ENCODE peak calls at places on chromosomes 3 and 15, in four cellular contexts. Q, D, B and K are unnamed samples.

GRCh38 chr15:75029378-75030022 is 6.1 kb downstream of the PPCDC start:
- DNase-seq in B (peak), D (no peak), Q (peak), K (peak)

GRCh38 chr15:98562361-98562791 is 86.0 kb upstream of the IGF1R start:
- DNase-seq in B (no peak), Q (no peak), D (no peak), K (peak)

GRCh38 chr3:129587061-129587460 is 19.4 kb downstream of the PLXND1 start:
- DNase-seq in B (no peak), Q (peak), D (no peak), K (no peak)

GRCh38 chr3:183180105-183180763 is 17.7 kb upstream of the LAMP3 start:
- DNase-seq in D (no peak), B (no peak), Q (no peak), K (no peak)

GRCh38 chr15:92128788-92129187 is 264.9 kb upstream of the ST8SIA2 start:
- DNase-seq in B (no peak), D (no peak), Q (no peak), K (no peak)

GRCh38 chr3:152382312-152383135 is 113.8 kb downstream of the MBNL1 start:
- DNase-seq in Q (no peak), B (no peak), D (no peak), K (no peak)

GRCh38 chr15:56149071-56149470 is 94.6 kb downstream of the RFX7 start:
- DNase-seq in Q (no peak), B (no peak), D (no peak), K (no peak)

GRCh38 chr3:128133273-128133883 is 9.8 kb upstream of the RUVBL1 start:
- DNase-seq in D (no peak), Q (peak), B (no peak), K (peak)

GRCh38 chr3:37986479-37987314 is 3.9 kb upstream of the VILL start:
- DNase-seq in B (peak), Q (peak), D (no peak), K (peak)

GRCh38 chr3:26624209-26624775 is 1.7 kb downstream of the LRRC3B start:
- DNase-seq in Q (no peak), B (no peak), D (no peak), K (no peak)

GRCh38 chr3:114033721-114034120 is 22.6 kb downstream of the CCDC191 start:
- DNase-seq in B (no peak), Q (no peak), D (no peak), K (no peak)

GRCh38 chr3:41900265-41900664 is 61.6 kb downstream of the ULK4 start:
- DNase-seq in D (no peak), Q (peak), B (no peak), K (no peak)

GRCh38 chr15:54604963-54605362 is 591.8 kb downstream of the RSL24D1 start:
- DNase-seq in D (no peak), B (no peak), Q (no peak), K (no peak)

GRCh38 chr3:87311309-87311708 is 34.9 kb upstream of the POU1F1 start:
- DNase-seq in B (no peak), Q (no peak), D (no peak), K (no peak)

GRCh38 chr15:61382927-61383326 is 153.8 kb upstream of the RORA start:
- DNase-seq in Q (no peak), B (no peak), D (no peak), K (no peak)

GRCh38 chr3:67329358-67329757 is 325.1 kb downstream of the SUCLG2 start:
- DNase-seq in D (peak), B (no peak), Q (no peak), K (no peak)

GRCh38 chr3:160754371-160754854 is 1.6 kb upstream of the PPM1L start:
- DNase-seq in B (peak), Q (no peak), D (no peak), K (peak)

GRCh38 chr3:138348107-138348949 is at the start of gene MRAS:
- DNase-seq in B (peak), D (no peak), Q (peak), K (peak)

GRCh38 chr15:74787251-74788041 is 5.6 kb downstream of the CSK start:
- DNase-seq in D (peak), Q (peak), B (peak), K (peak)

GRCh38 chr15:85581495-85581894 is 201.1 kb downstream of the AKAP13 start:
- DNase-seq in Q (no peak), B (peak), D (no peak), K (peak)

GRCh38 chr15:86879250-86880229 is 799.9 kb downstream of the AGBL1 start:
- DNase-seq in B (no peak), D (no peak), Q (no peak), K (no peak)

GRCh38 chr3:15309662-15310335 is 22.6 kb downstream of the SH3BP5 start:
- DNase-seq in B (no peak), Q (no peak), D (no peak), K (no peak)

GRCh38 chr3:187914231-187914630 is 169.0 kb upstream of the BCL6 start:
- DNase-seq in B (no peak), D (no peak), Q (no peak), K (no peak)

GRCh38 chr3:15284121-15284889 is 48.1 kb downstream of the SH3BP5 start:
- DNase-seq in Q (no peak), D (no peak), B (no peak), K (peak)

GRCh38 chr3:184249412-184250166 is at the start of gene EEF1AKMT4:
- DNase-seq in D (peak), Q (peak), B (peak), K (peak)
- TF ChIP-seq EP300 in D (no peak), Q (no peak), B (no peak), K (no peak)

DNA sequence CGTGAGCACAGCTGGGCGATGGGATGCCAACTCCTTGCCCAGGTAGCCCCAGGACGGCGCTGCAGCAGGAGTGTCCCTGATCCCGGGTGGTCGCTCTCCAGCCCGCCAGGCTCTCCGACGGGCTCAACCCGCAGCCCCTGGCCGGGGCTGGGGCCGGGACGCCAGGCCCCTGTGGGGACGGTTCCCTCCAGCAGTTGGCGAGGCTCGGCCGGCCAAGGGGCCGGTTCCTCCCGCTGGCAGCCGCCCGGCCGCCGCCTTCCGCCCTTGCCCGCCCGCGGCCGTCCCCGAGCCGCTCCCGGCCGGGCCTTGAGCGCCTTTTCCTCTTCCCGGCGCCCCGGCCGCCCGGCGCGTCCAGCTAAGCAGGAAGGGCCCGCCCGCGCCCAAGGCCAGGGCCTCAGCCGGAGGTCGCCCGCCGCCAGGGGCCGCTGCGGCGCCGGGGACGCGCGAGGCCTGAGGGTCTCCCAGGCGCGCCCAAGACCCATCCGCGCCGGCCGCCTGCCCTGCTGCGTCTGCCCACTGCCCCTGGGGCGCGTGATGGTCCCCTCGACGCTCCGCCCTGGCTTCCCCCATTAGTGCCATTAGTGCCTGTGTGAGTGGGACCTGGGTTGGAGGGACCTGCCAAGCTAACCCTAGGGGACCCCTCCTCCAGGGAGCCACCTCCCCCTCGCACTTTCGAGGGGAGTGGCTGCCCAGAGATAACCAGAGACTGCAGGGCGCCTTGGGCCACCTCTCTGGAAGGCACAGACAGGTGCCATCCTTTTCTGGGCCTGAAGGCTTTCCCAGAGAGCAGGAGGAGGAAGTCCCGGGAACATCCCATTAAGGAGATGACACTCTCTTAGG is 106.4 kb downstream of the FBLN2 start:
- DNase-seq in Q (peak), B (peak), D (no peak), K (peak)
- TF ChIP-seq EP300 in Q (no peak), B (no peak), D (no peak), K (no peak)

DNA sequence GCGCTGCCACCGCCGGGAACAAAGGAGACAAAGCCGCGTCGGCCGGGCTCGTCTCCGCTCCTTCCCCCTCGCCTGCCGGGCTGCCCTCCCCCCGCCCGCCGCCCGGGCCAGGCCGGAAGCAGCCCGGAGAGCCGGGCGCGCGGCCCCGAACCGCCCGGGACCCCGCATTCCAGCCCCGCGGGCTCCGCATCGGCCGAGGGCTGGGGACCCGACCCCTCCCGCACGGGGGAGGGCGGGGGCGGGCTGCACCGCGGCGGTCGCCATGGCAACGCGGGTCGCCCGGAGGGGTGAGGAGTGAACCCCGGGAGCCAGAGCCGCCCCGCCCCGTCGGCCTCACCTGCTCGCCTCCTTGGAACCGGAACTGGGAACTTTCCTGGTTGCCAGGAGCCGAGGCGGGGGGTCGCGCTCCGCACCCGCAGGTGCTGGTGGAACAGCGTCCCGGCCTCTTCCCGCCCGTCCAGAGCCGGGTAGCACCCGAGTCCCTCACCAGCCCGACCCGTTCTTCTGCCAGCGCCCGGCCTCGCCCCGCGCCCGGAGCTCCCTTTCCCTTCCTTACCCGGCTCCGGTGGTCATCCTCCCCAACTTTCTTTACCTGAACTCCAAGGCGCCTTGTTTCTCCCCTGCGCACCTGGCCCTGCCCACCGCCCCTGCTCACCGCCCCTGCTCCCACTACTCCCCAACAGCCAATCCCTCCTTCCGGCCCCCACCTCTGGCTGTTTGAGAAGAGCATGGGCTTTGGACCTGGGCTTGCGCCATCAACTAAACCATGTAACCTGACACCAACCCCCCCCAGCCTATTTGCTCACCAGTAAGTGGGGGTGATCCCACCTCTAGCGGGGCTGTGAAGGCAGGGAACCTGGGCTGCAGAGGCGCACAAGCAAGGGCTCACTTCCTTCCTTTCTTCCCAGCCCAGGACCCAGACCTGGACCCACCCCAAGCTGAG is at the start of gene PLXNB1:
- DNase-seq in Q (peak), B (peak), D (no peak), K (peak)
- TF ChIP-seq EP300 in Q (no peak), B (no peak), D (no peak), K (no peak)

GRCh38 chr3:134485620-134486576 is at the start of the genes ANAPC13 and CEP63:
- DNase-seq in B (peak), Q (peak), D (peak), K (peak)
- TF ChIP-seq EP300 in B (no peak), Q (no peak), D (peak), K (no peak)

GRCh38 chr3:31743690-31744089 is 211.0 kb downstream of the STT3B start:
- DNase-seq in B (no peak), Q (no peak), D (no peak), K (no peak)
- TF ChIP-seq EP300 in B (no peak), Q (no peak), D (no peak), K (no peak)